ENCODE peak calls at places on chromosomes 6 and 20, in seven cellular contexts. One of them, this sample, is unnamed.
A peak's percentile ranks its signal among the peaks of the same experiment; 100 is the strongest.

GRCh38 chr6:73131706-73132105 is 93.6 kb downstream of the KHDC1L start:
- DNase-seq in neural progenitor cell: no peak
- DNase-seq in stomach: no peak
- DNase-seq in A549: no peak
- DNase-seq in uterus: no peak
- DNase-seq in upper lobe of right lung: no peak
- DNase-seq in tibial nerve: no peak
- DNase-seq in this sample: no peak

GRCh38 chr6:148608211-148608951 is 138.4 kb upstream of the UST start:
- DNase-seq in neural progenitor cell: peak; percentile 8
- DNase-seq in stomach: no peak
- DNase-seq in A549: no peak
- DNase-seq in uterus: no peak
- DNase-seq in upper lobe of right lung: no peak
- DNase-seq in tibial nerve: no peak
- DNase-seq in this sample: no peak

GRCh38 chr6:108944707-108945685 is 96.8 kb downstream of the ARMC2 start:
- DNase-seq in neural progenitor cell: no peak
- DNase-seq in stomach: no peak
- DNase-seq in A549: no peak
- DNase-seq in uterus: peak; percentile 71
- DNase-seq in upper lobe of right lung: no peak
- DNase-seq in tibial nerve: peak; percentile 58
- DNase-seq in this sample: no peak

GRCh38 chr6:128617285-128617684 is 96.9 kb upstream of the PTPRK start:
- DNase-seq in neural progenitor cell: no peak
- DNase-seq in stomach: no peak
- DNase-seq in A549: no peak
- DNase-seq in uterus: no peak
- DNase-seq in upper lobe of right lung: no peak
- DNase-seq in tibial nerve: no peak
- DNase-seq in this sample: no peak

GRCh38 chr6:3366596-3367413 is 90.0 kb downstream of the SLC22A23 start:
- DNase-seq in neural progenitor cell: no peak
- DNase-seq in stomach: no peak
- DNase-seq in A549: no peak
- DNase-seq in uterus: no peak
- DNase-seq in upper lobe of right lung: no peak
- DNase-seq in tibial nerve: no peak
- DNase-seq in this sample: peak; percentile 64

GRCh38 chr6:146087386-146087785 is 58.5 kb downstream of the GRM1 start:
- DNase-seq in neural progenitor cell: no peak
- DNase-seq in stomach: no peak
- DNase-seq in A549: no peak
- DNase-seq in uterus: no peak
- DNase-seq in upper lobe of right lung: no peak
- DNase-seq in tibial nerve: no peak
- DNase-seq in this sample: no peak

GRCh38 chr20:24303393-24303792 is 166.0 kb upstream of the SYNDIG1 start:
- DNase-seq in neural progenitor cell: peak; percentile 10
- DNase-seq in stomach: no peak
- DNase-seq in A549: no peak
- DNase-seq in uterus: no peak
- DNase-seq in upper lobe of right lung: no peak
- DNase-seq in tibial nerve: no peak
- DNase-seq in this sample: no peak

GRCh38 chr20:34215711-34216381 is 25.4 kb upstream of the ASIP start:
- DNase-seq in neural progenitor cell: peak; percentile 93
- DNase-seq in stomach: peak; percentile 88
- DNase-seq in A549: peak; percentile 54
- DNase-seq in uterus: peak; percentile 58
- DNase-seq in upper lobe of right lung: peak; percentile 95
- DNase-seq in tibial nerve: peak; percentile 34
- DNase-seq in this sample: peak; percentile 80

GRCh38 chr20:50136822-50137599 is 16.5 kb downstream of the PEDS1 start:
- DNase-seq in neural progenitor cell: no peak
- DNase-seq in stomach: no peak
- DNase-seq in A549: no peak
- DNase-seq in uterus: no peak
- DNase-seq in upper lobe of right lung: peak; percentile 41
- DNase-seq in tibial nerve: no peak
- DNase-seq in this sample: peak; percentile 30

GRCh38 chr6:2038096-2038495 is 207.3 kb downstream of the GMDS start:
- DNase-seq in neural progenitor cell: no peak
- DNase-seq in stomach: peak; percentile 36
- DNase-seq in A549: no peak
- DNase-seq in uterus: no peak
- DNase-seq in upper lobe of right lung: no peak
- DNase-seq in tibial nerve: no peak
- DNase-seq in this sample: peak; percentile 42

GRCh38 chr6:149342525-149342924 is 25.0 kb downstream of the TAB2 start:
- DNase-seq in neural progenitor cell: no peak
- DNase-seq in stomach: no peak
- DNase-seq in A549: no peak
- DNase-seq in uterus: no peak
- DNase-seq in upper lobe of right lung: no peak
- DNase-seq in tibial nerve: no peak
- DNase-seq in this sample: peak; percentile 28

GRCh38 chr6:133240511-133241087 is 558 bp upstream of the EYA4 start:
- DNase-seq in neural progenitor cell: peak; percentile 70
- DNase-seq in stomach: no peak
- DNase-seq in A549: peak; percentile 46
- DNase-seq in uterus: no peak
- DNase-seq in upper lobe of right lung: no peak
- DNase-seq in tibial nerve: no peak
- DNase-seq in this sample: no peak

GRCh38 chr20:37406010-37406998 is 60.4 kb downstream of the SRC start:
- DNase-seq in neural progenitor cell: peak; percentile 85
- DNase-seq in stomach: peak; percentile 45
- DNase-seq in A549: peak; percentile 59
- DNase-seq in uterus: peak; percentile 51
- DNase-seq in upper lobe of right lung: peak; percentile 73
- DNase-seq in tibial nerve: no peak
- DNase-seq in this sample: peak; percentile 59

GRCh38 chr20:35171438-35171752 is 477 bp upstream of the PROCR start:
- DNase-seq in neural progenitor cell: no peak
- DNase-seq in stomach: no peak
- DNase-seq in A549: no peak
- DNase-seq in uterus: no peak
- DNase-seq in upper lobe of right lung: no peak
- DNase-seq in tibial nerve: no peak
- DNase-seq in this sample: no peak

GRCh38 chr6:160077526-160077925 is 44.1 kb upstream of the SLC22A1 start:
- DNase-seq in neural progenitor cell: no peak
- DNase-seq in stomach: no peak
- DNase-seq in A549: no peak
- DNase-seq in uterus: no peak
- DNase-seq in upper lobe of right lung: no peak
- DNase-seq in tibial nerve: no peak
- DNase-seq in this sample: no peak

GRCh38 chr6:170259301-170259700 is 31.6 kb downstream of the DLL1 start:
- DNase-seq in neural progenitor cell: no peak
- DNase-seq in stomach: no peak
- DNase-seq in A549: no peak
- DNase-seq in uterus: no peak
- DNase-seq in upper lobe of right lung: no peak
- DNase-seq in tibial nerve: no peak
- DNase-seq in this sample: no peak

GRCh38 chr6:168307011-168307694 is 12.4 kb downstream of the DACT2 start:
- DNase-seq in neural progenitor cell: no peak
- DNase-seq in stomach: no peak
- DNase-seq in A549: no peak
- DNase-seq in uterus: no peak
- DNase-seq in upper lobe of right lung: no peak
- DNase-seq in tibial nerve: no peak
- DNase-seq in this sample: no peak

GRCh38 chr6:30568245-30568644 is 3.0 kb upstream of the ABCF1 start:
- DNase-seq in neural progenitor cell: no peak
- DNase-seq in stomach: no peak
- DNase-seq in A549: no peak
- DNase-seq in uterus: no peak
- DNase-seq in upper lobe of right lung: no peak
- DNase-seq in tibial nerve: no peak
- DNase-seq in this sample: no peak

GRCh38 chr20:35595456-35595855 is 20.2 kb upstream of the SPAG4 start:
- DNase-seq in neural progenitor cell: no peak
- DNase-seq in stomach: no peak
- DNase-seq in A549: no peak
- DNase-seq in uterus: no peak
- DNase-seq in upper lobe of right lung: no peak
- DNase-seq in tibial nerve: no peak
- DNase-seq in this sample: no peak

GRCh38 chr6:26155066-26155925 is 68.1 kb downstream of the HFE start:
- DNase-seq in neural progenitor cell: peak; percentile 34
- DNase-seq in stomach: no peak
- DNase-seq in A549: peak; percentile 18
- DNase-seq in uterus: peak; percentile 57
- DNase-seq in upper lobe of right lung: peak; percentile 74
- DNase-seq in tibial nerve: peak; percentile 71
- DNase-seq in this sample: peak; percentile 56

GRCh38 chr6:137581019-137581707 is 87.0 kb upstream of the OLIG3 start:
- DNase-seq in neural progenitor cell: no peak
- DNase-seq in stomach: no peak
- DNase-seq in A549: no peak
- DNase-seq in uterus: no peak
- DNase-seq in upper lobe of right lung: no peak
- DNase-seq in tibial nerve: no peak
- DNase-seq in this sample: no peak

GRCh38 chr20:57439432-57439831 is 48.2 kb downstream of the RBM38 start:
- DNase-seq in neural progenitor cell: no peak
- DNase-seq in stomach: peak; percentile 94
- DNase-seq in A549: no peak
- DNase-seq in uterus: peak; percentile 47
- DNase-seq in upper lobe of right lung: peak; percentile 94
- DNase-seq in tibial nerve: no peak
- DNase-seq in this sample: no peak

DNA sequence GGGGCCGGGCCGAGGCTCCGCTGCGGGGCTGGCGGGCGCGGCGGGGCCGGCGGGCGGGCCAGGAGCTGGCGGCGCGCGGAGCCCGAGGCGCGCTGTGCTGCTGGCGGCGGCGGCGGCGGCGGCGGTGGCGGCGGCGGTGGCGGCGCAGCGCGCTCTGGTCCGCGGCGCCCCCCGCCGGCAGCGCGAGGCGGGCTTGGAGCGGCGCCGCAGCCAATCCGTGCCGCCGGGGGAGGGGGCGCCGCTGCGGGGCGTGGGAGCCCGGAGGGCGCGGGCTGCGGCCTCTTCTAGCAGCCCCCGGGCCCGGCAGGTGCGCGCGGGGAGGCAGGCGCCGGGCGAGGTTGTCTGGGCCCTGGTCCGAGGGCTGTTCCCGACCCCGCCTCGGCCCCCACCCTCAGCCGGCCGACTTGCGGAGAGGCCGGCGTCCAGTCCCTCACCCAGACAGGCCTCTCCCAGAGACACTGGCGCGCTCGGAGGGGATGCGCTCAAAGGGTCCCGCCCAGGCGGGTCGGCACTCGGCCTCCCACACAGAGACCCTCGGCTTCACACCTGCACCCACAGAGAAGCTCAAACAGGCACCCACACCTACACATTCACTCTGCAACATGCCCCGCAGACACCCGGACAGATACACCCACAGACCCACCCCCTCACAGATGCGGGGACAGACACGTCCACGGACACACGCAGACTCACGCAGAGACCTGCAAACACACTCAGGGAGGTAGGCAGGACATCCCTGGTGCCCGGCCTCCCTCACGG is at the start of gene RIMS4:
- DNase-seq in neural progenitor cell: peak; percentile 88
- DNase-seq in stomach: no peak
- DNase-seq in A549: peak; percentile 33
- DNase-seq in uterus: no peak
- DNase-seq in upper lobe of right lung: no peak
- DNase-seq in tibial nerve: no peak
- DNase-seq in this sample: no peak
- H3K4me3 ChIP-seq in neural progenitor cell: peak within 1 kb of the TSS; percentile 57
- H3K4me3 ChIP-seq in stomach: peak within 1 kb of the TSS; percentile 35
- H3K4me3 ChIP-seq in A549: peak within 1 kb of the TSS; percentile 44
- H3K4me3 ChIP-seq in uterus: no peak within 1 kb of the TSS
- H3K4me3 ChIP-seq in upper lobe of right lung: peak within 1 kb of the TSS; percentile 19
- H3K4me3 ChIP-seq in tibial nerve: no peak within 1 kb of the TSS
- H3K4me3 ChIP-seq in this sample: peak within 1 kb of the TSS; percentile 46

GRCh38 chr6:155936551-155936950 is 480.9 kb upstream of the NOX3 start:
- DNase-seq in neural progenitor cell: no peak
- DNase-seq in stomach: no peak
- DNase-seq in A549: no peak
- DNase-seq in uterus: no peak
- DNase-seq in upper lobe of right lung: no peak
- DNase-seq in tibial nerve: peak; percentile 12
- DNase-seq in this sample: no peak

GRCh38 chr6:155939253-155939652 is 483.6 kb upstream of the NOX3 start:
- DNase-seq in neural progenitor cell: peak; percentile 13
- DNase-seq in stomach: no peak
- DNase-seq in A549: no peak
- DNase-seq in uterus: no peak
- DNase-seq in upper lobe of right lung: no peak
- DNase-seq in tibial nerve: no peak
- DNase-seq in this sample: peak; percentile 71

GRCh38 chr6:155936127-155936526 is 480.5 kb upstream of the NOX3 start:
- DNase-seq in neural progenitor cell: no peak
- DNase-seq in stomach: no peak
- DNase-seq in A549: no peak
- DNase-seq in uterus: no peak
- DNase-seq in upper lobe of right lung: no peak
- DNase-seq in tibial nerve: no peak
- DNase-seq in this sample: no peak
- H3K9me3 ChIP-seq in neural progenitor cell: no peaks in the 10 kb centered on the region
- H3K9me3 ChIP-seq in stomach: no peaks in the 10 kb centered on the region
- H3K9me3 ChIP-seq in A549: no peaks in the 10 kb centered on the region
- H3K9me3 ChIP-seq in uterus: no peaks in the 10 kb centered on the region
- H3K9me3 ChIP-seq in upper lobe of right lung: no peaks in the 10 kb centered on the region
- H3K9me3 ChIP-seq in tibial nerve: peaks cover 2% of the 10 kb centered on the region
- H3K9me3 ChIP-seq in this sample: no peaks in the 10 kb centered on the region

GRCh38 chr6:135440087-135440792 is 57.3 kb downstream of the AHI1 start:
- DNase-seq in neural progenitor cell: no peak
- DNase-seq in stomach: no peak
- DNase-seq in A549: no peak
- DNase-seq in uterus: no peak
- DNase-seq in upper lobe of right lung: no peak
- DNase-seq in tibial nerve: no peak
- DNase-seq in this sample: no peak
- H3K4me3 ChIP-seq in neural progenitor cell: no peak overlapping the region
- H3K4me3 ChIP-seq in stomach: no peak overlapping the region
- H3K4me3 ChIP-seq in A549: no peak overlapping the region
- H3K4me3 ChIP-seq in uterus: no peak overlapping the region
- H3K4me3 ChIP-seq in upper lobe of right lung: no peak overlapping the region
- H3K4me3 ChIP-seq in tibial nerve: no peak overlapping the region
- H3K4me3 ChIP-seq in this sample: no peak overlapping the region

DNA sequence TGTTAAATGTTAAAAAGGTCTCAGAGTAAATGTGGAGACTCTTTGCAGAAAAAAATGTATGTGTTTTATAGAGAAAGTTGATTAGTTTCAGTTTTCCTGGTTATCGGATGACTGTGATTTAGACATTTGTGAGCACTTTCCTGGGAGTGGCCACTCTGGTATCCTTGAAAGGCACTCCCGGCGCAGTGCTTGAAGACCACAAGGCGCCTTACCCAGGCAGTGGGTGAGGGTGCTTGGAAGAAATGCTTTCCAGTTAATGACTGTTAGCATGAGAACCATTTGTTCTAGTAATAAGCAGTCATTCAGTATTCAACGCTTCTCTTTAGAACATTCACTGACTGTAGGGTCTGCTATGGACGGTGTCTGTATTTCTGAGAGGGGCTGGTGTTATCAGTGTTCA is 7.2 kb downstream of the CDS2 start:
- DNase-seq in neural progenitor cell: no peak
- DNase-seq in stomach: no peak
- DNase-seq in A549: no peak
- DNase-seq in uterus: no peak
- DNase-seq in upper lobe of right lung: no peak
- DNase-seq in tibial nerve: no peak
- DNase-seq in this sample: no peak
- H3K9me3 ChIP-seq in neural progenitor cell: no peaks in the 10 kb centered on the region
- H3K9me3 ChIP-seq in stomach: no peaks in the 10 kb centered on the region
- H3K9me3 ChIP-seq in A549: no peaks in the 10 kb centered on the region
- H3K9me3 ChIP-seq in uterus: no peaks in the 10 kb centered on the region
- H3K9me3 ChIP-seq in upper lobe of right lung: no peaks in the 10 kb centered on the region
- H3K9me3 ChIP-seq in tibial nerve: no peaks in the 10 kb centered on the region
- H3K9me3 ChIP-seq in this sample: no peaks in the 10 kb centered on the region